ENCODE peak calls at places on chromosomes 3 and 15, in four cellular contexts. H is OCI-LY7, R is neural progenitor cell, D is hepatocyte. L is an unnamed sample. For H4K20me1, the result is how much of the 10 kb centered on the place peaks cover.

GRCh38 chr15:53193149-53193548 is 403.0 kb upstream of the ONECUT1 start:
- DNase-seq in D (peak), H (peak), R (peak), L (peak)

GRCh38 chr3:177197934-177198484 is 727 bp upstream of the TBL1XR1 start:
- DNase-seq in D (no peak), H (no peak), R (no peak), L (no peak)

GRCh38 chr3:38548154-38548931 is 52.2 kb downstream of the EXOG start:
- DNase-seq in H (no peak), R (peak), D (no peak), L (peak)

GRCh38 chr3:194132465-194133358 is 3.2 kb upstream of the HES1 start:
- DNase-seq in D (peak), H (no peak), R (peak), L (no peak)

GRCh38 chr15:94638183-94638582 is 406.8 kb downstream of the MCTP2 start:
- DNase-seq in D (no peak), H (no peak), R (peak), L (no peak)

GRCh38 chr3:11850003-11850402 is 3.3 kb upstream of the TAMM41 start:
- DNase-seq in R (no peak), D (no peak), H (no peak), L (no peak)

GRCh38 chr3:129413687-129414506 is 14.5 kb downstream of the EFCAB12 start:
- DNase-seq in R (no peak), H (no peak), D (peak), L (no peak)

GRCh38 chr3:67382551-67382950 is 271.9 kb downstream of the SUCLG2 start:
- DNase-seq in D (no peak), R (no peak), H (no peak), L (no peak)

GRCh38 chr3:70882104-70882503 is 569.7 kb upstream of the MDFIC2 start:
- DNase-seq in D (peak), R (no peak), H (no peak), L (no peak)

GRCh38 chr15:78061963-78062427 is 15.5 kb downstream of the TBC1D2B start:
- DNase-seq in H (peak), D (peak), R (no peak), L (peak)

GRCh38 chr3:157066335-157067071 is 93.4 kb downstream of the CCNL1 start:
- DNase-seq in R (no peak), H (no peak), D (no peak), L (no peak)

GRCh38 chr3:18217512-18218174 is 207.5 kb downstream of the SATB1 start:
- DNase-seq in R (no peak), H (no peak), D (no peak), L (no peak)

GRCh38 chr3:113906568-113907140 is 41.2 kb upstream of the ZDHHC23 start:
- DNase-seq in R (no peak), H (no peak), D (no peak), L (no peak)

GRCh38 chr3:195159819-195160175 is 111.2 kb downstream of the XXYLT1 start:
- DNase-seq in R (no peak), D (no peak), H (no peak), L (no peak)

GRCh38 chr3:196499061-196499460 is 4.5 kb downstream of the RNF168 start:
- DNase-seq in H (no peak), D (peak), R (no peak), L (no peak)

GRCh38 chr3:79761441-79761840 is 6.4 kb downstream of the ROBO1 start:
- DNase-seq in H (no peak), R (no peak), D (no peak), L (no peak)

GRCh38 chr3:151085889-151086483 is 522 bp downstream of the MED12L start:
- DNase-seq in H (peak), D (peak), R (peak), L (peak)

GRCh38 chr3:84679211-84679610 is 279.6 kb upstream of the CADM2 start:
- DNase-seq in H (no peak), D (no peak), R (no peak), L (no peak)

GRCh38 chr3:96449803-96450202 is 364.6 kb upstream of the EPHA6 start:
- DNase-seq in D (peak), H (no peak), R (peak), L (no peak)

DNA sequence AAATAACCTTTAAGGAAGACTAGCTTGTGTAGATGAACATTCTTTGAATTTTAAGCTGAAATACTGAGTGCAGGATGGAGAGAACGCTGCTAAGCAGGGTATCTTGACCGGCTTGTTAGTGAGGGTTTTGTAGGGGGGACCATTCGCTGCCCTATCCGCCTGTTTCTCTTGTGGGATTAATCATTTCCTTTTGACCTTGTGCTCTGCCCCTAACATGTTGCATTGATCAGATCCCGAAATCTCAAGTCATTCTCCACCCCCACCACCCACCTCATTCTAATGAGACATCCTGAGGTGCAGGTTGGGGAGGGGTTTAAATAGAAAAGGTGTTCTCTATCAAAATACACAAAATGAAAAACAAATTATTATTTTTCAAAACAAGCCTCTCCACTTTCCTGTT is 32.8 kb downstream of the TRIM71 start:
- DNase-seq in D (no peak), R (no peak), H (no peak), L (no peak)
- H4K20me1 ChIP-seq in D (under half), R (half or more), H (under half), L (under half)

GRCh38 chr3:51544011-51544775 is 5.7 kb downstream of the RAD54L2 start:
- DNase-seq in H (no peak), D (no peak), R (peak), L (no peak)

GRCh38 chr3:51539291-51539891 is 872 bp downstream of the RAD54L2 start:
- DNase-seq in D (peak), R (peak), H (peak), L (peak)

GRCh38 chr3:51538115-51538458 is 432 bp upstream of the RAD54L2 start:
- DNase-seq in H (peak), R (no peak), D (peak), L (peak)

GRCh38 chr3:51535146-51536019 is 3.1 kb upstream of the RAD54L2 start:
- DNase-seq in H (no peak), D (no peak), R (no peak), L (no peak)

GRCh38 chr3:51538459-51539290 is at the start of gene RAD54L2:
- DNase-seq in H (peak), R (peak), D (peak), L (peak)
- TF ChIP-seq CTCF in H (peak), R (peak), D (peak), L (peak)

DNA sequence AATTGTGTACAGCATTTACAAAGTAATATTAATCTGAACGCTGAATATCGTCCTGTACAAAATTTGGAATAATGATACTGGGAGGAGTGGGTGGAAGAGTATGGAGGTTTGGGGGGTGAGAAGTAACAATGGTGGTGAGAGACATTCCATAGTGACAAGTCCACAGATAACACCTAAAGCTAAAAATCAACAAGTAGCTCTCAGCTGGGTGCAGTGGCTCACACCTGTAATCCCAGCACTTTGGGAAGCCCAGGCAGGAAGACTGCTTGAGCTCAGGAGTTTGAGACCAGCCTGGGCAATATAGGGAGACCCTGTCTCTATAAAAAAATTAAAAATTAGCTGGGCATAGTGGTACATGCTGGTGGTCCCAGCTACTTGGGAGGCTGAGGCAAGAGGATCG is 5.1 kb downstream of the MRPS25 start:
- DNase-seq in R (no peak), D (no peak), H (no peak), L (no peak)
- H4K20me1 ChIP-seq in R (under half), D (under half), H (under half), L (under half)

DNA sequence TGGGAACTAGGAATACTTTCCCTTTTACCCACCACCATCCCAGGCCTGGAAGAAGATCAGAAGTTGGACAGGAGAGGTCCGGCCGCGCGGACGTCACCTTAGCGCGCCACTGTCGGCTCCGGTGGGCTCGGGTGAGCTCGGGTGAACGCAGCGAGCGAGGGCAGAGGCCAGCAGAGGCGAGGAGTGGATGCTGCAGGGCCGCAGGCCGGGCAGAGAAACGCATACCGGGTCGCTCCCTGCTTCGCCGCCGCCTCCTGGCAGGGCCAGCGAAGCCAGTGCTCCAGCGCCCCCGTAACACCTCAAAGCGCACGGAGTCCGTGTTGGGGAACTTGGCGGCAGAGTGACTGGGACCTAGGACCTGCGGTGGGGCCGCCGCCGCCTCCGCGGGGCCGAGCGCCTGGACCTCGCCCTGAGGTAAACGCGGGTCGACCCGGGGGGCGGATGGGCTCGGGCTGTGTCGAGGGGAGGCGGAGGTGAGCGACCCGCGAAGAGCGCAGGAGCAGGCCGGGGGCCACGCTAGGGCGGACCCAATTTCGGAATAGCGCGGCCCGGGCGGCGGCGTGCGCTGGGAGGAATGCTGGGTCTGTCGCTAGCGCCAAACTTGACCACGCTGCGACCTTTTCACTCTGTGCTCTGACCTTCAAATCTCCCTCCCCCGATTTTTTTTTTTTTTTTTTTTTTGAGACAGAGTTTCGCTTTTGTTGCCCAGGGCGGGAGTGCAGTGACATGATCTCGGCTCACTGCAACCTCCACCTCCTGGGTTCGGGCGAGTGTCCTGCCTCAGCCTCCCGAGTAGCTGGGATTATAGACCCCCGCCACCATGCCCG is 1.6 kb downstream of the CYP11A1 start:
- DNase-seq in D (peak), R (peak), H (no peak), L (no peak)
- TF ChIP-seq CTCF in D (no peak), R (no peak), H (no peak), L (no peak)

GRCh38 chr3:50352762-50353161 is 2.1 kb downstream of the CYB561D2 start:
- DNase-seq in R (no peak), D (no peak), H (no peak), L (no peak)
- H4K20me1 ChIP-seq in R (under half), D (under half), H (under half), L (under half)

GRCh38 chr3:30352919-30353318 is 253.5 kb upstream of the TGFBR2 start:
- DNase-seq in H (no peak), D (no peak), R (no peak), L (no peak)

GRCh38 chr3:30353711-30354467 is 252.5 kb upstream of the TGFBR2 start:
- DNase-seq in D (no peak), H (peak), R (no peak), L (peak)

GRCh38 chr3:30350011-30350410 is 256.4 kb upstream of the TGFBR2 start:
- DNase-seq in D (no peak), R (no peak), H (no peak), L (no peak)

GRCh38 chr3:30349507-30349906 is 256.9 kb upstream of the TGFBR2 start:
- DNase-seq in H (no peak), R (peak), D (no peak), L (no peak)

GRCh38 chr3:30350901-30351300 is 255.5 kb upstream of the TGFBR2 start:
- DNase-seq in H (no peak), R (no peak), D (no peak), L (no peak)
- TF ChIP-seq CTCF in H (no peak), R (no peak), D (no peak), L (no peak)

DNA sequence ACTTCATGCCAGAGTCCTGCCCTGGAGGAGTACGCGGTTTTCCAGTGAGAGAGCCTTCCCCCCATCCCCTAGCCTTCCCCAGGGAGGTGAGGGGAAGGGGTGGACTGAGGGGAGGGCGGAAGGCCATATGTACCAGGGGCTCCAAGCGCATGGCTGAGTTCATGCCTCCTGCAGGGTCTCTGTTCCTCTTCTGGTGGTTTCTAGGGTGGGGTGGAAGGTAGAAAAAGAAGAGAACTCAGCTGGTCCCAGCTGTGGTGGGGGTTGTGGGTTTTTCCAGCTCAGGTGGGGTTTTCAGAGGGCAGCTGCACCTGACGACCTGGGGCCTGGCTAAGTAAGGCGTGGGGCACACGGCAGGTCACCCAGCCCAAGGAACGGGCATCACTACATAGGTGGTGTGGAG is 10.7 kb upstream of the IQSEC1 start:
- DNase-seq in H (peak), R (no peak), D (no peak), L (no peak)
- H4K20me1 ChIP-seq in H (under half), R (under half), D (under half), L (under half)

GRCh38 chr3:126706631-126707030 is 2.6 kb downstream of the CHCHD6 start:
- DNase-seq in H (no peak), D (no peak), R (no peak), L (no peak)

GRCh38 chr3:126699011-126699410 is 5.0 kb upstream of the CHCHD6 start:
- DNase-seq in R (no peak), H (no peak), D (no peak), L (no peak)

GRCh38 chr3:126704494-126705214 is 614 bp downstream of the CHCHD6 start:
- DNase-seq in R (peak), H (no peak), D (no peak), L (no peak)

GRCh38 chr3:126703512-126704493 is at the start of gene CHCHD6:
- DNase-seq in D (peak), H (peak), R (peak), L (peak)
- TF ChIP-seq CTCF in D (no peak), H (peak), R (peak), L (peak)

DNA sequence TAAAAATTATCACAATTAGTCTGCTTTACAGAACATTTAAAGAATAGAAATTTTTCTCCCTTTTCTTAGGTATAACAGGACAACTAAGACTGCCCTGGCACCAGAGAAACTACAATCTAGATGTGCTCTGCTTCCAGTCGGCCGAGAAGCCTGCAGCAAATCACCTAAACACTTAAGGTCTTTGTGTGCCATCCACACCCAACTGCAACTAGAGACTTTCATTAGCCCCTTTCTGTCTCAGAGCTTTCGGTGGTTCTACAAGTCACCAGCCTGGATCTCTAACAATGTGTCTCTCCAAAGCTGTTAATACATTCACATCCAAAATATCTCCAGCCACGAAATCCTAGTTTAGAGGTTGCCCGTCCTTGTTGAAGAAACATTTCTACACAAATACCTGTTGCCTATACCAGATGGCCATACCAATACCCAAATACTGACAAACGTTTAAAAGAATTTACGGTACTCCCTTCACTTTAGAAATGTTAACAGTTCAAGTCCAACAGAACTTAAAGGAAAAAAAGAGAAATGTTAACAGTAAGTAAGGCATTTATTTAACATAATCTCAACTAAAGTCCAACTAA is 6.7 kb downstream of the PRC1 start:
- DNase-seq in H (no peak), R (no peak), D (no peak), L (no peak)
- H4K20me1 ChIP-seq in H (under half), R (half or more), D (under half), L (under half)

L was measured in DND-41.